ENCODE peak calls at places on chromosomes 16 and 17, in four cellular contexts. H is NCI-H774, O is fibroblast of pulmonary artery, T is EL. Y is an unnamed sample.

GRCh38 chr17:15384142-15384803 is 42.9 kb upstream of the TEKT3 start:
- DNase-seq in T (peak), O (peak), H (no peak), Y (no peak)

GRCh38 chr16:80639636-80640035 is 98.8 kb downstream of the DYNLRB2 start:
- DNase-seq in O (no peak), H (no peak), T (no peak), Y (no peak)

GRCh38 chr16:71610447-71610846 is 15.5 kb upstream of the MARVELD3 start:
- DNase-seq in T (no peak), H (no peak), O (no peak), Y (no peak)

GRCh38 chr16:68985855-68986254 is 119.6 kb upstream of the HAS3 start:
- DNase-seq in H (no peak), O (peak), T (peak), Y (peak)

GRCh38 chr17:10177921-10178788 is 20.3 kb downstream of the GAS7 start:
- DNase-seq in T (peak), O (peak), H (no peak), Y (peak)

GRCh38 chr16:78505544-78506371 is 406.3 kb downstream of the WWOX start:
- DNase-seq in H (no peak), T (no peak), O (no peak), Y (no peak)

GRCh38 chr16:50509521-50510341 is 38.5 kb upstream of the NKD1 start:
- DNase-seq in H (peak), O (peak), T (peak), Y (peak)

GRCh38 chr16:89354325-89354724 is 136.0 kb downstream of the ANKRD11 start:
- DNase-seq in H (no peak), O (no peak), T (no peak), Y (no peak)

GRCh38 chr16:69378760-69379159 is 7.0 kb downstream of the TERF2 start:
- DNase-seq in T (no peak), H (no peak), O (peak), Y (no peak)

Y was measured in amniotic epithelial cell.